ENCODE peak calls at places on chromosomes 7 and 10, in five cellular contexts. W is adrenal gland, D is cardiac fibroblast, O is IMR-90, E is MM.1S. G is an unnamed sample.
A peak's percentile ranks its signal among the peaks of the same experiment; 100 is the strongest.

GRCh38 chr10:123911866-123912265 is 20.3 kb upstream of the CPXM2 start:
- DNase-seq in E (no peak), D (no peak), O (no peak), W (no peak), G (no peak)

GRCh38 chr7:2516194-2516555 is 3.4 kb upstream of the LFNG start:
- DNase-seq in E (no peak), W (no peak), O (no peak), D (no peak), G (no peak)

GRCh38 chr7:128152721-128153120 is 88.4 kb upstream of the LEP start:
- DNase-seq in E (no peak), O (no peak), D (no peak), W (no peak), G (no peak)

GRCh38 chr10:44310762-44311562 is 73.9 kb downstream of the CXCL12 start:
- DNase-seq in O (peak; percentile 79), W (peak; percentile 84), E (peak; percentile 61), D (peak; percentile 90), G (peak; percentile 63)

GRCh38 chr7:747186-747585 is 20.1 kb upstream of the PRKAR1B start:
- DNase-seq in W (no peak), E (no peak), O (no peak), D (no peak), G (no peak)

GRCh38 chr7:2063562-2064360 is 169.0 kb downstream of the MAD1L1 start:
- DNase-seq in D (peak; percentile 39), E (no peak), W (no peak), O (peak; percentile 17), G (no peak)

GRCh38 chr7:78924581-78924980 is 528.9 kb downstream of the MAGI2 start:
- DNase-seq in W (no peak), E (no peak), O (peak; percentile 43), D (peak; percentile 29), G (peak; percentile 50)

GRCh38 chr10:87752571-87752970 is 65.5 kb downstream of the ATAD1 start:
- DNase-seq in E (no peak), W (no peak), O (peak; percentile 80), D (peak; percentile 41), G (no peak)

GRCh38 chr7:31899356-31899927 is 170.8 kb downstream of the PDE1C start:
- DNase-seq in W (no peak), D (no peak), E (no peak), O (no peak), G (no peak)

GRCh38 chr10:3401491-3401938 is 228.9 kb upstream of the PITRM1 start:
- DNase-seq in D (peak; percentile 42), E (no peak), W (no peak), O (peak; percentile 75), G (peak; percentile 30)

GRCh38 chr7:23373151-23374004 is 74.2 kb downstream of the MALSU1 start:
- DNase-seq in E (peak; percentile 63), W (no peak), D (no peak), O (peak; percentile 73), G (peak; percentile 69)

GRCh38 chr10:75801121-75801520 is 369.7 kb downstream of the LRMDA start:
- DNase-seq in W (no peak), O (no peak), E (no peak), D (no peak), G (no peak)

GRCh38 chr10:12960431-12960898 is 41.0 kb downstream of the CCDC3 start:
- DNase-seq in D (peak; percentile 20), E (no peak), W (no peak), O (peak; percentile 33), G (no peak)

GRCh38 chr10:17282311-17282710 is 54.3 kb downstream of the VIM start:
- DNase-seq in W (no peak), O (no peak), D (no peak), E (no peak), G (no peak)

GRCh38 chr10:7400068-7400824 is 10.6 kb downstream of the SFMBT2 start:
- DNase-seq in D (no peak), W (no peak), O (no peak), E (no peak), G (no peak)

GRCh38 chr10:106612381-106612780 is 552.1 kb downstream of the SORCS1 start:
- DNase-seq in D (no peak), E (no peak), O (no peak), W (no peak), G (no peak)

GRCh38 chr7:26022578-26022977 is 129.4 kb upstream of the NFE2L3 start:
- DNase-seq in O (no peak), E (no peak), W (no peak), D (no peak), G (no peak)

GRCh38 chr7:94244760-94245159 is 149.9 kb upstream of the COL1A2 start:
- DNase-seq in E (no peak), O (no peak), D (no peak), W (no peak), G (peak; percentile 35)

GRCh38 chr10:7407368-7408002 is 3.3 kb downstream of the SFMBT2 start:
- DNase-seq in D (peak; percentile 41), W (no peak), O (no peak), E (no peak), G (no peak)

GRCh38 chr7:45646996-45647411 is 72.8 kb downstream of the ADCY1 start:
- DNase-seq in E (no peak), O (peak; percentile 8), W (peak; percentile 40), D (no peak), G (peak; percentile 58)

GRCh38 chr7:37495574-37496184 is 47.0 kb upstream of the ELMO1 start:
- DNase-seq in D (peak; percentile 64), O (peak; percentile 13), E (peak; percentile 48), W (no peak), G (peak; percentile 1)

DNA sequence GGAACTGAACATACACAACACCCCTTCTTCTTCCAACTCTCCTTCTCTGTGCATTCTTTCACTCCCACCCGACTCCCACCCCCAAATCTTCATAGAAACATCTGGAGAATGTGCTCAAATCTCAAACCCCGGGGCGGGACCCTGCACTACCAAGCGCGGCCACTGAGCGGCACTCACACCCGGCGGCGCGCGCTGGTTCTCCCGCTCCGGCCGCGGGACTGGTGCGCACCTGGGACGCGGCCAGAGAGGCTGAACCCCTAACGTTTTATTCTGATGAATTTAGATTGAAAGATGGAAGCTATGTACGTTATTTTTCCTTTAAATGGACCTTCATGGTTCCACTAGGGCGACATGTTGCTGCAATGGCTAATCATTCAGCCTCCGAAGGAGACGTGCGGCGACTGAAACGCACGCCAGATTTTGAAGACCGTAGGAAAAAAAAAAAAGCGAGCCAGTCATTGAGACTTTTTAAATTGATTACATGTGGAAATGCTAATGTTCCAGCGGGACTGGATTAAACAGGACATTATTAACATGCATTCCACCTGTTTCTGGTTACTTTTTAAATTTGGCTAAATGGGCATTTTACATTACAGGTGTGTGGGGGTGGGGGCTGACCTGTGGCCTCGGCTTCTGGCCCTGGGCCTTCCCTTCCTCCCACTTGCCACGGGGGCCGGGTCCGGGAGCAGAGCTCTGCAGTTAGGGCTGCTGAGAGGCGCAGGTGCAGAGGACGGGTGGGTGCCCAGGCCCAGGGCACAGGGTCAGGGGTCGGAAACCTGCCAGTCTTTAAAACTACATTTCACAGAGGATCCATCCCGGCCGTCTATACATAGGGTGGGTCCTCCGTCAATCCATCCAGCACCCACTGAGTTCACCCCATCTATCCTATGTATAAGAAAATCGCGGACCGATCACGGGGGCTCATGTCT is 106.8 kb upstream of the INSIG1 start:
- DNase-seq in O (no peak), W (peak; percentile 41), D (peak; percentile 35), E (peak; percentile 39), G (peak; percentile 68)
- H3K4me3 ChIP-seq in O (no peak overlapping the region), W (no peak overlapping the region), D (no peak overlapping the region), E (no peak overlapping the region), G (peak overlapping the region; percentile 49)

GRCh38 chr10:61825001-61825400 is 76.5 kb upstream of the ARID5B start:
- DNase-seq in W (no peak), E (no peak), D (no peak), O (no peak), G (no peak)

GRCh38 chr10:61821153-61821552 is 80.3 kb upstream of the ARID5B start:
- DNase-seq in W (no peak), D (no peak), O (no peak), E (no peak), G (no peak)

GRCh38 chr10:61819208-61819607 is 82.3 kb upstream of the ARID5B start:
- DNase-seq in O (no peak), E (no peak), D (no peak), W (no peak), G (no peak)

GRCh38 chr10:61822781-61823230 is 78.7 kb upstream of the ARID5B start:
- DNase-seq in W (no peak), D (no peak), O (peak; percentile 47), E (no peak), G (peak; percentile 42)

DNA sequence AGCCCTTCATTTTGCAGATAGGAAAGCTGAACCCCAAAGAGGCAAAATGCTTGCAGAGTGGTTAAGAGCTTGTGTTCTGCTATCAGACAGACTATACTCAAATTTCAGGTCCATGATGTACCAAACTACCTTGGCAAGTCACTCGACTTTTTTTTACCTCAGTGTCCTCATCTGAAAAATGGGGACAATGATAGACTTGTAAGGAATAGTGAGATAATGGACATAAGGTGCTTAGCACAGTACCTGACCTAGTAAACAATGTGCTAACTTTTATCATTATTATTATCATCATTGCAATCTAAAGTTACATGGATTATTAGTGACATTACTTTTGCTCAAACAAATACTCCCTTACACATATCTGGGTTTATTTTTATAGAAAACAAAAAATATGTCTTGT is 79.4 kb upstream of the ARID5B start:
- DNase-seq in E (no peak), D (no peak), O (no peak), W (no peak), G (no peak)
- TF ChIP-seq CTCF in E (no peak), D (no peak), O (no peak), W (no peak), G (no peak)

GRCh38 chr10:43026039-43026973 is 50.6 kb upstream of the RET start:
- DNase-seq in D (no peak), W (no peak), O (no peak), E (no peak), G (no peak)
- H3K4me3 ChIP-seq in D (no peak overlapping the region), W (no peak overlapping the region), O (no peak overlapping the region), E (no peak overlapping the region), G (no peak overlapping the region)

GRCh38 chr7:18694911-18695310 is 199.4 kb downstream of the HDAC9 start:
- DNase-seq in E (no peak), D (no peak), W (no peak), O (no peak), G (no peak)

GRCh38 chr7:18694484-18694883 is 198.9 kb downstream of the HDAC9 start:
- DNase-seq in O (no peak), W (no peak), D (no peak), E (no peak), G (no peak)

GRCh38 chr7:18689535-18689934 is 194.0 kb downstream of the HDAC9 start:
- DNase-seq in O (no peak), D (no peak), E (no peak), W (no peak), G (no peak)

GRCh38 chr7:18693826-18694225 is 198.3 kb downstream of the HDAC9 start:
- DNase-seq in W (no peak), D (no peak), E (no peak), O (no peak), G (no peak)

DNA sequence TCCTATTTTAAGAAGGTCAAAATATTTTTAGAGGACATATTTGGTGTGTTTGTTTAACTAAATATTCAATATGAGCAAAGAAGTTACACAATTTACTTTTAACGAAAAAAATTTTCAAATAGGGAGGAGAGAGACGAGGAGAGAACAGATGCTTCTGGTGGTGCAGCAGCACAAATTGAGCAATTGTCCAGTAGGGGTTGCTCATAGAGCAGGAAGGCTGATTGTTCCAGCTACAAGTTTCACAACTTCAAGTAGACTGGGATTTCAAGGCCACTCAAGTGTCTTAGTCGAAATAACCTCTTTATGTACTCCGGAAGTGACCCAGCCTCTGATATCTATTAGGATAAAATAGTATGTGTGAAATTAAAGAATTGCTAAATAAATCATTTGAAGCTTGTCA is 197.9 kb downstream of the HDAC9 start:
- DNase-seq in D (peak; percentile 93), E (no peak), O (peak; percentile 89), W (no peak), G (peak; percentile 94)
- TF ChIP-seq CTCF in D (peak; percentile 78), E (no peak), O (peak; percentile 91), W (peak; percentile 53), G (peak; percentile 78)